ENCODE peak calls at places on chromosomes 5 and 9, in five cellular contexts. X, H, O, L and W are unnamed samples.

GRCh38 chr5:111126896-111127295 is 34.7 kb downstream of the WDR36 start:
- DNase-seq in L (no peak), X (no peak), H (no peak), O (no peak), W (no peak)

GRCh38 chr5:54249210-54250028 is 61.0 kb downstream of the ARL15 start:
- DNase-seq in X (no peak), L (peak), H (peak), O (no peak), W (peak)

GRCh38 chr9:34380511-34381315 is 4.0 kb upstream of the MYORG start:
- DNase-seq in X (peak), O (peak), H (peak), L (peak), W (no peak)

GRCh38 chr9:135605238-135605781 is 34.0 kb downstream of the GLT6D1 start:
- DNase-seq in L (no peak), O (no peak), H (no peak), X (peak), W (no peak)

GRCh38 chr9:91001146-91001611 is 199.6 kb downstream of the SYK start:
- DNase-seq in O (no peak), H (peak), X (no peak), L (no peak), W (no peak)

GRCh38 chr5:112312295-112312694 is 106.8 kb downstream of the EPB41L4A start:
- DNase-seq in X (no peak), L (no peak), H (no peak), O (no peak), W (no peak)

GRCh38 chr5:128252794-128253193 is 169.2 kb downstream of the SLC12A2 start:
- DNase-seq in L (no peak), H (no peak), O (no peak), X (no peak), W (no peak)

GRCh38 chr9:115694014-115694413 is 459.6 kb upstream of the PAPPA start:
- DNase-seq in O (no peak), H (peak), X (no peak), L (no peak), W (no peak)

GRCh38 chr5:43514471-43514815 is 505 bp downstream of the C5orf34 start:
- DNase-seq in L (no peak), O (no peak), X (no peak), H (peak), W (no peak)

GRCh38 chr9:4016789-4017188 is 283.1 kb downstream of the GLIS3 start:
- DNase-seq in O (no peak), L (no peak), H (no peak), X (no peak), W (no peak)

GRCh38 chr5:31280210-31280609 is 86.7 kb downstream of the CDH6 start:
- DNase-seq in O (no peak), X (no peak), H (no peak), L (no peak), W (no peak)

GRCh38 chr9:97387936-97388684 is 23.8 kb upstream of the TDRD7 start:
- DNase-seq in X (no peak), L (no peak), O (no peak), H (no peak), W (no peak)

GRCh38 chr9:18438300-18438925 is 35.5 kb upstream of the ADAMTSL1 start:
- DNase-seq in H (peak), O (no peak), L (no peak), X (peak), W (no peak)

GRCh38 chr5:116629168-116629567 is 54.5 kb upstream of the SEMA6A start:
- DNase-seq in L (no peak), X (no peak), H (no peak), O (no peak), W (no peak)

GRCh38 chr9:89635007-89635742 is 30.4 kb downstream of the GADD45G start:
- DNase-seq in X (no peak), O (no peak), H (peak), L (no peak), W (no peak)